ENCODE peak calls at places on chromosomes 2 and 18, in four cellular contexts. S, G, L and X are unnamed samples.
A peak's percentile ranks its signal among the peaks of the same experiment; 100 is the strongest.

GRCh38 chr2:86806059-86806857 is 15.5 kb upstream of the CD8A start:
- DNase-seq in S (no peak), G (no peak), L (no peak), X (no peak)

GRCh38 chr18:30544141-30544540 is 498.4 kb downstream of the DSC3 start:
- DNase-seq in S (no peak), G (no peak), L (no peak), X (no peak)

GRCh38 chr2:39571197-39571731 is 94.5 kb upstream of the TMEM178A start:
- DNase-seq in S (no peak), G (no peak), L (no peak), X (no peak)

GRCh38 chr2:150674283-150674682 is 186.8 kb upstream of the RND3 start:
- DNase-seq in S (no peak), G (no peak), L (no peak), X (no peak)

GRCh38 chr2:85564144-85564563 is 2.9 kb upstream of the GGCX start:
- DNase-seq in S (no peak), G (peak; percentile 50), L (no peak), X (no peak)

GRCh38 chr2:238136820-238137537 is 1.5 kb upstream of the KLHL30 start:
- DNase-seq in S (no peak), G (peak; percentile 81), L (no peak), X (no peak)

GRCh38 chr2:38095996-38096861 is 20.3 kb upstream of the CYP1B1 start:
- DNase-seq in S (no peak), G (peak; percentile 97), L (no peak), X (peak; percentile 30)

GRCh38 chr2:65199891-65200290 is 27.7 kb upstream of the ACTR2 start:
- DNase-seq in S (no peak), G (no peak), L (no peak), X (no peak)

GRCh38 chr2:225120175-225120574 is 77.9 kb upstream of the DOCK10 start:
- DNase-seq in S (no peak), G (no peak), L (no peak), X (no peak)

GRCh38 chr2:172674034-172674967 is 61.3 kb upstream of the RAPGEF4 start:
- DNase-seq in S (peak; percentile 53), G (no peak), L (no peak), X (peak; percentile 28)

GRCh38 chr18:59779979-59780378 is 82.8 kb upstream of the CCBE1 start:
- DNase-seq in S (no peak), G (no peak), L (no peak), X (no peak)

GRCh38 chr2:38203455-38203810 is 127.5 kb upstream of the CYP1B1 start:
- DNase-seq in S (no peak), G (no peak), L (no peak), X (no peak)

GRCh38 chr2:95729556-95729955 is 137.8 kb downstream of the TRIM43 start:
- DNase-seq in S (no peak), G (no peak), L (no peak), X (no peak)

GRCh38 chr2:45776160-45776955 is 124.9 kb downstream of the PRKCE start:
- DNase-seq in S (no peak), G (no peak), L (no peak), X (no peak)

GRCh38 chr2:48531141-48531648 is 1.2 kb downstream of the STON1 start:
- DNase-seq in S (no peak), G (no peak), L (no peak), X (no peak)

GRCh38 chr2:236752111-236752510 is 182.5 kb downstream of the ACKR3 start:
- DNase-seq in S (no peak), G (no peak), L (no peak), X (no peak)

GRCh38 chr2:33616873-33617272 is 17.8 kb upstream of the FAM98A start:
- DNase-seq in S (no peak), G (no peak), L (peak; percentile 35), X (no peak)

GRCh38 chr18:45014047-45014501 is 333.4 kb downstream of the SETBP1 start:
- DNase-seq in S (no peak), G (no peak), L (no peak), X (no peak)

GRCh38 chr2:54176577-54176976 is 61.2 kb downstream of the ACYP2 start:
- DNase-seq in S (no peak), G (no peak), L (no peak), X (no peak)

GRCh38 chr18:46471809-46472498 is 185.1 kb downstream of the LOXHD1 start:
- DNase-seq in S (no peak), G (no peak), L (no peak), X (no peak)

GRCh38 chr2:69619725-69620124 is 23.8 kb downstream of the AAK1 start:
- DNase-seq in S (no peak), G (peak; percentile 62), L (no peak), X (no peak)

GRCh38 chr2:217256261-217256660 is 396.4 kb upstream of the TNP1 start:
- DNase-seq in S (no peak), G (no peak), L (no peak), X (no peak)

GRCh38 chr18:48810805-48811204 is 140.0 kb downstream of the SMAD7 start:
- DNase-seq in S (no peak), G (no peak), L (no peak), X (no peak)

GRCh38 chr2:236825989-236826510 is 256.4 kb downstream of the ACKR3 start:
- DNase-seq in S (no peak), G (no peak), L (no peak), X (no peak)

GRCh38 chr18:9400197-9400596 is 65.6 kb downstream of the TWSG1 start:
- DNase-seq in S (no peak), G (no peak), L (no peak), X (no peak)

GRCh38 chr2:11097038-11097720 is 58.1 kb upstream of the SLC66A3 start:
- DNase-seq in S (no peak), G (no peak), L (no peak), X (no peak)

GRCh38 chr2:66717491-66717890 is 282.6 kb downstream of the MEIS1 start:
- DNase-seq in S (no peak), G (no peak), L (no peak), X (no peak)

GRCh38 chr2:237598468-237599208 is 8.1 kb upstream of the RAB17 start:
- DNase-seq in S (no peak), G (no peak), L (no peak), X (no peak)

GRCh38 chr2:206127656-206128055 is 31.6 kb downstream of the NDUFS1 start:
- DNase-seq in S (no peak), G (peak; percentile 7), L (no peak), X (no peak)

GRCh38 chr2:225889452-225889851 is 489.9 kb downstream of the NYAP2 start:
- DNase-seq in S (no peak), G (peak; percentile 23), L (no peak), X (peak; percentile 5)

GRCh38 chr2:200272320-200272719 is 34.2 kb upstream of the SPATS2L start:
- DNase-seq in S (no peak), G (no peak), L (no peak), X (no peak)

GRCh38 chr2:119442850-119443249 is 11.2 kb downstream of the TMEM37 start:
- DNase-seq in S (no peak), G (no peak), L (no peak), X (no peak)

DNA sequence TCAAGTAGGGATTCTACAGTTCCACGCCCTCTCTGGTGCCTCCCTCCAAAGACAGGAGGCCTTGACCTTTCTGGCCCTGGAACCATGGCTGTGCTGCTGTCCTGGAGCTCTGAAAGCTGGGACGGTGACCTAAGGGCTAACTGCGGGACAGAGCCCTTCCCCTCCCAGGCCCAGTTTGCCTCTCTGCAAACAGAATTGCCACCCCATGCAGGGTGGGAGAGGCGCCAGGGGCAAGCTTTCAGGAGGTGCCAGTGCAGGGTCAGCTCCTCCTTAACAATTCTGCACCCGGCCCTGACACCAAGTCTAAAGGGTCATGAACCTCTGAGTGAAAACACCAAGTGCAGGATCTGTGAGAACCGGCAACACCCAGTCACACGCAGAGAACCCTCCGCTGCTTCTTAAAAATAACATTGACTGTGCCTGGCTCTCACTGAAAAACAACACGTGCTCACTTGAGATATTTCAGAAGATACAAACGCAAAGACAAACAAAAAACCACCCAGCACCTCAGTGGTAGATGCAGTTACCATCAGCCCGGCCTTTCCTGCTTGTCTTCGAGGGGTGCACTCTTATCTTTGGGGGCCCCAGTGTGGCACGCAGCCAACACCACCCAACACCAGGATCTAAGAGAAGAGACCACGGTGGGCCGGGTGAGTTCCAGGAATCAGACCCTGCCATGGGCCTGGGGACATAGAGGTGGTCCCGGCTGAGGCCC is 1.1 kb upstream of the SNED1 start:
- DNase-seq in S (no peak), G (no peak), L (no peak), X (peak; percentile 13)
- TF ChIP-seq POLR2AphosphoS5 in S (no peak), G (no peak), L (no peak), X (no peak)

DNA sequence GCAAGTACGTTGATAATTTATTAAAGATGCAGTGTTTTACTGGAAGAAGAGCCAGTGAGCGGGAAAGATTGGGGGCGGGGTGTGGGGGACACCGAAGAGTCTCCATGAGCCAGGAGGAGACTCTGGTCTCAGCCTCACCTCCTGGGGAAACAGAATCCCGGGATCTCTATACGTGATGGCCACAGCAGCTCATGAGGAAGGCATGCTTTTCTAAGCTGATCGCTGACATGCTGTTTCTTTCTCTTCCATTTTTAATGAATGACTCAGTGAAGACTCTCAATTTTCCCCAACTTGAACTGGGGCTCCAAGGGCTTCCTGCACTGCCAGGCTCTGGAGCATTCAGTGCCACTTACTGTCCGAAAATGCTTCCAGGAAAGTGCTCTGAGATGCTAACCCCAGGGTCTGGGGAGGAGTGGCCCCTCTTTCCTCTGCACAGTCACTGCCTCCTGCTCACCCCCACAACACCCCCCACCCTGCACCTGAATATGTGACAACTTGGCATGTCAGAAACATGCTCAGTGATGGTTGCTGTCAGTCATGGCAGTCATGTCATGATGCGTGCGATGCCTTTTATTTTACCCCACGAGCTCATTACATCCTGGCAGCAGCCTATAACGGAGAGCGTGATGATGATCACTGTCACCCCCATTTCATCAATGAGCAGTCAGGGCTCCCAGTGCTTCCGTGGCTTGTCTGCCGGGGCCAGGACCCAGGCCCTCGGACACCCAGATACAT is 164.2 kb upstream of the CAPN13 start:
- DNase-seq in S (no peak), G (no peak), L (no peak), X (no peak)
- TF ChIP-seq SPI1 in S (no peak), G (no peak), L (no peak), X (no peak)

DNA sequence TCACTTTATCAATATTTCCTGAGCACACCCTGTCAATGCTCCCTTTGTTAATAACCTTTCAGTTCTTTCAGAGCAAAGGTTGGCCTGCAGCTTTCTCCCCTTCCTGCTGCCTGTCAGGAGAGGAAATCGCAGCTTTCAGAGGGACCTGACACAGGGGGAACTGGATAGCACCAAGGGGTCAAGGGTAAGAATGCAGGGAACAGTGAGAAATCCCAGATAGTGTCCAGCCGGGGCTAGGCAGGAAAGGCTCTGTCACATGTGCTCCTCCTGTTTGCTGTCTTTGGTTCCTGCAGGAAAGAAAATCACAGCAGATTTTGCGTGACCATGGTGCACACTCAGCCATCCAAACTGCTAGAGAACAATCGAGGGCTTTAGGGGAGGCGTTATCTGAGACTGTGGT is 177.7 kb downstream of the ICOS start:
- DNase-seq in S (no peak), G (no peak), L (no peak), X (no peak)
- TF ChIP-seq POLR2AphosphoS5 in S (no peak), G (no peak), L (no peak), X (no peak)

DNA sequence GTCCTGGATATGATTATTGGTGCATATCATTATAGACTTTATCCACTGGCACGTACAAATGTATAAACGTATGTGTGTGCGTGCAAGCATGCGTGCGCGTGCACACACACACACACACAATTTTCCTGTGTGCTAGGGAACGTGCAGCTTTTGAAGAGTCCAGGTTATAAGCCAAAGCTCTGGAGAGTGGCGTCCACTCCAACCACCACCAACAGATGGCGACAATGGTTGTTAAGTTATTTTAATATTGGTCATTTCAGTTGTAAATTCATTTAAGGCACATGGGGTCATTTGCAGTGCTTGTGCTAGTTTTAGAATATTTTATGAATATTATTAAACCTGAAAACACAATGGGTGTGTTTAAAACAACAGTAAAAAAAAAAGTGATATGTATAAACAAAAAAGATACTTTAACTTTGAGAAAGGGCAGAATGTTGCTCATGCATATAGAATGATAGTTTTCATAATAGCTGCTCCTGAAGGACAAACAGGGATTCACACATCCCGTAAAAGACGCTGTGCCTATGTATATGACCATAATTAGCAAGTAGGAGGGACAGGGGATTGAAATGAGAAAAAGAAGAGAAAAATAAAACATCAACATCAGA is 124.2 kb upstream of the ITGB6 start:
- DNase-seq in S (peak; percentile 23), G (peak; percentile 49), L (no peak), X (no peak)
- TF ChIP-seq SPI1 in S (no peak), G (no peak), L (no peak), X (no peak)